ENCODE peak calls at places on chromosomes 16 and 17, in nine cellular contexts. C is H54; J is iris pigment epithelial cell; R is GM04504; H is T-helper 22 cell; O is T-cell; U is uterus; E is kidney tubule cell; X is activated CD8-positive, alpha-beta memory T cell treated with anti-CD3 and anti-CD28 coated beads for 48 hours. T is an unnamed sample.

GRCh38 chr16:4593069-4593468 is 21.6 kb downstream of the UBALD1 start:
- DNase-seq in H (no peak), X (no peak), C (no peak), O (no peak), R (no peak), U (no peak), E (no peak), J (no peak), T (no peak)

GRCh38 chr17:68290955-68291835 is at the start of the genes ARSG and SLC16A6:
- DNase-seq in E (peak; percentile 73), U (no peak), H (peak; percentile 74), J (peak; percentile 68), R (no peak), X (peak; percentile 76), C (peak; percentile 86), O (peak; percentile 85), T (no peak)

GRCh38 chr17:3695723-3696411 is at the start of gene P2RX5:
- DNase-seq in H (no peak), C (no peak), U (no peak), E (peak; percentile 17), J (peak; percentile 26), X (no peak), O (peak; percentile 22), R (no peak), T (no peak)

GRCh38 chr17:2954898-2955445 is 108.4 kb downstream of the OR1D5 start:
- DNase-seq in O (no peak), H (no peak), E (peak; percentile 99), J (peak; percentile 98), C (peak; percentile 71), R (peak; percentile 73), X (no peak), U (no peak), T (peak; percentile 100)

GRCh38 chr17:27846042-27846655 is 45.8 kb upstream of the NOS2 start:
- DNase-seq in R (no peak), H (peak; percentile 4), J (no peak), O (peak; percentile 1), E (no peak), C (no peak), X (no peak), U (no peak), T (no peak)

GRCh38 chr16:86823125-86823524 is 244.8 kb downstream of the FOXL1 start:
- DNase-seq in H (no peak), U (no peak), R (no peak), J (no peak), C (no peak), X (no peak), E (no peak), O (no peak), T (no peak)

GRCh38 chr16:28172331-28172730 is 39.4 kb downstream of the XPO6 start:
- DNase-seq in H (no peak), E (peak; percentile 36), J (no peak), C (no peak), R (no peak), X (no peak), O (no peak), U (no peak), T (no peak)

GRCh38 chr17:29764748-29765147 is 142.0 kb upstream of the CORO6 start:
- DNase-seq in J (no peak), H (no peak), C (no peak), U (no peak), E (no peak), R (no peak), X (no peak), O (no peak), T (no peak)

GRCh38 chr16:19938536-19938935 is 53.9 kb upstream of the GPRC5B start:
- DNase-seq in E (no peak), U (no peak), R (no peak), J (no peak), C (no peak), X (no peak), O (no peak), H (no peak), T (no peak)

GRCh38 chr16:73058616-73059409 is 10.9 kb upstream of the ZFHX3 start:
- DNase-seq in R (no peak), E (peak; percentile 58), O (no peak), J (peak; percentile 61), C (no peak), H (no peak), U (no peak), X (no peak), T (peak; percentile 47)

GRCh38 chr17:29451338-29451737 is 61.2 kb downstream of the TAOK1 start:
- DNase-seq in J (no peak), U (no peak), X (no peak), O (no peak), R (no peak), E (no peak), H (no peak), C (no peak), T (no peak)

GRCh38 chr17:32124985-32125847 is 17.1 kb upstream of the RHOT1 start:
- DNase-seq in O (no peak), H (no peak), R (no peak), U (no peak), C (no peak), J (peak; percentile 21), X (no peak), E (peak; percentile 48), T (no peak)

GRCh38 chr16:77890075-77890474 is 101.7 kb downstream of the VAT1L start:
- DNase-seq in X (no peak), E (no peak), R (no peak), U (no peak), J (no peak), C (no peak), H (no peak), O (no peak), T (no peak)

GRCh38 chr16:68250951-68251350 is 5.8 kb downstream of the PLA2G15 start:
- DNase-seq in J (no peak), X (no peak), H (no peak), R (no peak), O (no peak), U (no peak), C (no peak), E (no peak), T (no peak)

GRCh38 chr17:7843536-7844291 is 9.7 kb downstream of the KDM6B start:
- DNase-seq in H (peak; percentile 92), J (peak; percentile 93), C (peak; percentile 83), U (peak; percentile 76), R (peak; percentile 40), E (peak; percentile 88), O (peak; percentile 93), X (peak; percentile 78), T (peak; percentile 76)

GRCh38 chr16:68061396-68061795 is 23.8 kb upstream of the NFATC3 start:
- DNase-seq in E (no peak), R (no peak), U (no peak), O (no peak), X (no peak), H (no peak), J (no peak), C (no peak), T (no peak)

GRCh38 chr17:44360826-44361225 is 2.8 kb downstream of the FAM171A2 start:
- DNase-seq in E (no peak), C (no peak), O (no peak), U (peak; percentile 76), H (no peak), J (peak; percentile 41), R (no peak), X (no peak), T (no peak)

GRCh38 chr16:24419709-24420108 is 119.7 kb upstream of the RBBP6 start:
- DNase-seq in J (no peak), E (no peak), O (no peak), C (no peak), H (no peak), R (no peak), U (no peak), X (no peak), T (no peak)

GRCh38 chr16:75550211-75550662 is 5.8 kb downstream of the TMEM231 start:
- DNase-seq in H (no peak), U (peak; percentile 52), E (peak; percentile 71), J (peak; percentile 73), X (no peak), O (no peak), R (no peak), C (peak; percentile 79), T (peak; percentile 84)

T was measured in bronchial epithelial cell.